ENCODE peak calls at places on chromosomes 12 and 14, in seven cellular contexts. X is C1 segment of cervical spinal cord, F is left colon, C is T-cell, R is HT1080, J is left cardiac atrium, L is RWPE1. O is an unnamed sample.
A peak's percentile ranks its signal among the peaks of the same experiment; 100 is the strongest.

GRCh38 chr14:54891471-54892245 is 11.0 kb downstream of the GCH1 start:
- DNase-seq in J (no peak), C (no peak), F (no peak), X (no peak), L (no peak), R (no peak), O (no peak)

GRCh38 chr12:85627584-85627983 is 208.6 kb downstream of the RASSF9 start:
- DNase-seq in L (peak; percentile 58), C (no peak), J (no peak), R (peak; percentile 84), X (no peak), F (no peak), O (no peak)

GRCh38 chr12:131432532-131433260 is 278.2 kb upstream of the SFSWAP start:
- DNase-seq in C (no peak), L (no peak), X (no peak), F (no peak), R (no peak), J (no peak), O (no peak)

GRCh38 chr14:45868377-45868776 is 615.4 kb upstream of the MIS18BP1 start:
- DNase-seq in F (no peak), J (no peak), R (peak; percentile 39), L (no peak), X (no peak), C (no peak), O (no peak)

GRCh38 chr12:95118138-95118787 is 44.8 kb upstream of the NR2C1 start:
- DNase-seq in L (peak; percentile 76), C (no peak), J (no peak), F (no peak), X (no peak), R (peak; percentile 92), O (no peak)

GRCh38 chr12:89299951-89300350 is 52.4 kb downstream of the DUSP6 start:
- DNase-seq in X (no peak), L (no peak), R (no peak), C (no peak), F (no peak), J (no peak), O (no peak)

GRCh38 chr14:106586098-106586704 is 1059.8 kb downstream of the TMEM121 start:
- DNase-seq in J (peak; percentile 32), C (peak; percentile 63), L (peak; percentile 8), X (no peak), R (peak; percentile 29), F (peak; percentile 28), O (peak; percentile 59)

GRCh38 chr14:55450987-55451386 is 10.6 kb upstream of the TBPL2 start:
- DNase-seq in C (no peak), R (no peak), F (no peak), L (no peak), X (no peak), J (no peak), O (no peak)

GRCh38 chr14:21498540-21499526 is 12.3 kb downstream of the METTL3 start:
- DNase-seq in L (peak; percentile 31), J (no peak), C (peak; percentile 23), X (no peak), F (no peak), R (peak; percentile 26), O (no peak)

GRCh38 chr14:87547536-87547935 is 445.4 kb downstream of the GALC start:
- DNase-seq in X (no peak), F (no peak), R (no peak), J (no peak), L (no peak), C (no peak), O (no peak)

GRCh38 chr14:95133282-95133681 is 24.0 kb downstream of the DICER1 start:
- DNase-seq in X (no peak), F (no peak), J (no peak), L (no peak), C (no peak), R (no peak), O (no peak)

GRCh38 chr12:124687695-124688301 is 120.4 kb upstream of the NCOR2 start:
- DNase-seq in J (peak; percentile 59), R (no peak), X (peak; percentile 56), L (no peak), C (no peak), F (no peak), O (peak; percentile 5)

GRCh38 chr14:47392351-47392750 is 283.1 kb downstream of the MDGA2 start:
- DNase-seq in F (no peak), R (no peak), X (no peak), J (no peak), L (no peak), C (no peak), O (no peak)

GRCh38 chr12:19778111-19778688 is 338.9 kb downstream of the AEBP2 start:
- DNase-seq in C (no peak), J (no peak), L (no peak), X (no peak), F (no peak), R (peak; percentile 33), O (no peak)

GRCh38 chr12:15601210-15601800 is 187.9 kb downstream of the EPS8 start:
- DNase-seq in X (no peak), R (peak; percentile 86), J (no peak), C (no peak), F (no peak), L (peak; percentile 86), O (no peak)

GRCh38 chr12:7959278-7960063 is 23.5 kb upstream of the SLC2A3 start:
- DNase-seq in L (peak; percentile 51), C (peak; percentile 33), X (no peak), J (no peak), R (no peak), F (peak; percentile 34), O (peak; percentile 32)

GRCh38 chr12:2266666-2267623 is 214.2 kb downstream of the CACNA1C start:
- DNase-seq in X (no peak), F (no peak), C (no peak), L (no peak), J (no peak), R (no peak), O (no peak)

GRCh38 chr14:76306131-76306530 is 69.8 kb upstream of the ESRRB start:
- DNase-seq in J (no peak), R (no peak), X (no peak), C (no peak), F (no peak), L (no peak), O (no peak)